ENCODE peak calls at places on chromosomes 5 and 9, in seven cellular contexts. One of them, this sample, is unnamed.

GRCh38 chr9:116572095-116572748 is 114.9 kb upstream of the TRIM32 start:
- DNase-seq in natural killer cell treated with Interleukin-12 subunit alpha and Interleukin-12 subunit beta and Interleukin-15 and Interleukin-18, amount 100 ng/mL, for 72 hours: no peak
- DNase-seq in stimulated activated effector memory CD8-positive, alpha-beta T cell treated with anti-CD3 and anti-CD28 coated beads, Interleukin-12 subunit alpha, Interleukin-12 subunit beta, amount 100 ng/mL, for 72 hours: peak; percentile 8
- DNase-seq in HTR-8/SVneo: peak; percentile 83
- DNase-seq in NCI-H446 treated with DMSO at 0.1 percent for 48 hours: no peak
- DNase-seq in naive thymus-derived CD8-positive, alpha-beta T cell: no peak
- DNase-seq in pulmonary artery endothelial cell: no peak
- DNase-seq in this sample: peak; percentile 46

GRCh38 chr5:134184155-134185135 is 7.7 kb upstream of the SKP1 start:
- DNase-seq in natural killer cell treated with Interleukin-12 subunit alpha and Interleukin-12 subunit beta and Interleukin-15 and Interleukin-18, amount 100 ng/mL, for 72 hours: peak; percentile 76
- DNase-seq in stimulated activated effector memory CD8-positive, alpha-beta T cell treated with anti-CD3 and anti-CD28 coated beads, Interleukin-12 subunit alpha, Interleukin-12 subunit beta, amount 100 ng/mL, for 72 hours: peak; percentile 78
- DNase-seq in HTR-8/SVneo: peak; percentile 78
- DNase-seq in NCI-H446 treated with DMSO at 0.1 percent for 48 hours: no peak
- DNase-seq in naive thymus-derived CD8-positive, alpha-beta T cell: peak; percentile 58
- DNase-seq in pulmonary artery endothelial cell: no peak
- DNase-seq in this sample: peak; percentile 14

GRCh38 chr9:118303216-118303615 is 599.0 kb downstream of the TLR4 start:
- DNase-seq in natural killer cell treated with Interleukin-12 subunit alpha and Interleukin-12 subunit beta and Interleukin-15 and Interleukin-18, amount 100 ng/mL, for 72 hours: no peak
- DNase-seq in stimulated activated effector memory CD8-positive, alpha-beta T cell treated with anti-CD3 and anti-CD28 coated beads, Interleukin-12 subunit alpha, Interleukin-12 subunit beta, amount 100 ng/mL, for 72 hours: no peak
- DNase-seq in HTR-8/SVneo: no peak
- DNase-seq in NCI-H446 treated with DMSO at 0.1 percent for 48 hours: no peak
- DNase-seq in naive thymus-derived CD8-positive, alpha-beta T cell: no peak
- DNase-seq in pulmonary artery endothelial cell: no peak
- DNase-seq in this sample: no peak

GRCh38 chr5:3709724-3710348 is 114.2 kb downstream of the IRX1 start:
- DNase-seq in natural killer cell treated with Interleukin-12 subunit alpha and Interleukin-12 subunit beta and Interleukin-15 and Interleukin-18, amount 100 ng/mL, for 72 hours: no peak
- DNase-seq in stimulated activated effector memory CD8-positive, alpha-beta T cell treated with anti-CD3 and anti-CD28 coated beads, Interleukin-12 subunit alpha, Interleukin-12 subunit beta, amount 100 ng/mL, for 72 hours: no peak
- DNase-seq in HTR-8/SVneo: no peak
- DNase-seq in NCI-H446 treated with DMSO at 0.1 percent for 48 hours: no peak
- DNase-seq in naive thymus-derived CD8-positive, alpha-beta T cell: no peak
- DNase-seq in pulmonary artery endothelial cell: no peak
- DNase-seq in this sample: no peak

GRCh38 chr9:92774274-92774673 is 9.6 kb upstream of the BICD2 start:
- DNase-seq in natural killer cell treated with Interleukin-12 subunit alpha and Interleukin-12 subunit beta and Interleukin-15 and Interleukin-18, amount 100 ng/mL, for 72 hours: no peak
- DNase-seq in stimulated activated effector memory CD8-positive, alpha-beta T cell treated with anti-CD3 and anti-CD28 coated beads, Interleukin-12 subunit alpha, Interleukin-12 subunit beta, amount 100 ng/mL, for 72 hours: no peak
- DNase-seq in HTR-8/SVneo: no peak
- DNase-seq in NCI-H446 treated with DMSO at 0.1 percent for 48 hours: peak; percentile 13
- DNase-seq in naive thymus-derived CD8-positive, alpha-beta T cell: no peak
- DNase-seq in pulmonary artery endothelial cell: no peak
- DNase-seq in this sample: no peak

GRCh38 chr5:41312066-41312465 is 98.7 kb upstream of the C6 start:
- DNase-seq in natural killer cell treated with Interleukin-12 subunit alpha and Interleukin-12 subunit beta and Interleukin-15 and Interleukin-18, amount 100 ng/mL, for 72 hours: no peak
- DNase-seq in stimulated activated effector memory CD8-positive, alpha-beta T cell treated with anti-CD3 and anti-CD28 coated beads, Interleukin-12 subunit alpha, Interleukin-12 subunit beta, amount 100 ng/mL, for 72 hours: no peak
- DNase-seq in HTR-8/SVneo: no peak
- DNase-seq in NCI-H446 treated with DMSO at 0.1 percent for 48 hours: no peak
- DNase-seq in naive thymus-derived CD8-positive, alpha-beta T cell: no peak
- DNase-seq in pulmonary artery endothelial cell: no peak
- DNase-seq in this sample: no peak

GRCh38 chr9:68749579-68750159 is 44.6 kb downstream of the PIP5K1B start:
- DNase-seq in natural killer cell treated with Interleukin-12 subunit alpha and Interleukin-12 subunit beta and Interleukin-15 and Interleukin-18, amount 100 ng/mL, for 72 hours: no peak
- DNase-seq in stimulated activated effector memory CD8-positive, alpha-beta T cell treated with anti-CD3 and anti-CD28 coated beads, Interleukin-12 subunit alpha, Interleukin-12 subunit beta, amount 100 ng/mL, for 72 hours: no peak
- DNase-seq in HTR-8/SVneo: no peak
- DNase-seq in NCI-H446 treated with DMSO at 0.1 percent for 48 hours: no peak
- DNase-seq in naive thymus-derived CD8-positive, alpha-beta T cell: no peak
- DNase-seq in pulmonary artery endothelial cell: no peak
- DNase-seq in this sample: no peak

GRCh38 chr9:38026021-38026809 is 42.8 kb downstream of the SHB start:
- DNase-seq in natural killer cell treated with Interleukin-12 subunit alpha and Interleukin-12 subunit beta and Interleukin-15 and Interleukin-18, amount 100 ng/mL, for 72 hours: no peak
- DNase-seq in stimulated activated effector memory CD8-positive, alpha-beta T cell treated with anti-CD3 and anti-CD28 coated beads, Interleukin-12 subunit alpha, Interleukin-12 subunit beta, amount 100 ng/mL, for 72 hours: no peak
- DNase-seq in HTR-8/SVneo: peak; percentile 56
- DNase-seq in NCI-H446 treated with DMSO at 0.1 percent for 48 hours: peak; percentile 40
- DNase-seq in naive thymus-derived CD8-positive, alpha-beta T cell: no peak
- DNase-seq in pulmonary artery endothelial cell: peak; percentile 97
- DNase-seq in this sample: no peak

GRCh38 chr9:76001494-76001893 is 111.0 kb downstream of the PCSK5 start:
- DNase-seq in natural killer cell treated with Interleukin-12 subunit alpha and Interleukin-12 subunit beta and Interleukin-15 and Interleukin-18, amount 100 ng/mL, for 72 hours: no peak
- DNase-seq in stimulated activated effector memory CD8-positive, alpha-beta T cell treated with anti-CD3 and anti-CD28 coated beads, Interleukin-12 subunit alpha, Interleukin-12 subunit beta, amount 100 ng/mL, for 72 hours: no peak
- DNase-seq in HTR-8/SVneo: no peak
- DNase-seq in NCI-H446 treated with DMSO at 0.1 percent for 48 hours: no peak
- DNase-seq in naive thymus-derived CD8-positive, alpha-beta T cell: no peak
- DNase-seq in pulmonary artery endothelial cell: no peak
- DNase-seq in this sample: no peak

GRCh38 chr9:76394896-76395244 is 644 bp upstream of the RFK start:
- DNase-seq in natural killer cell treated with Interleukin-12 subunit alpha and Interleukin-12 subunit beta and Interleukin-15 and Interleukin-18, amount 100 ng/mL, for 72 hours: peak; percentile 79
- DNase-seq in stimulated activated effector memory CD8-positive, alpha-beta T cell treated with anti-CD3 and anti-CD28 coated beads, Interleukin-12 subunit alpha, Interleukin-12 subunit beta, amount 100 ng/mL, for 72 hours: no peak
- DNase-seq in HTR-8/SVneo: no peak
- DNase-seq in NCI-H446 treated with DMSO at 0.1 percent for 48 hours: no peak
- DNase-seq in naive thymus-derived CD8-positive, alpha-beta T cell: peak; percentile 55
- DNase-seq in pulmonary artery endothelial cell: no peak
- DNase-seq in this sample: peak; percentile 69

GRCh38 chr9:124345751-124346281 is 69.4 kb downstream of the PSMB7 start:
- DNase-seq in natural killer cell treated with Interleukin-12 subunit alpha and Interleukin-12 subunit beta and Interleukin-15 and Interleukin-18, amount 100 ng/mL, for 72 hours: no peak
- DNase-seq in stimulated activated effector memory CD8-positive, alpha-beta T cell treated with anti-CD3 and anti-CD28 coated beads, Interleukin-12 subunit alpha, Interleukin-12 subunit beta, amount 100 ng/mL, for 72 hours: no peak
- DNase-seq in HTR-8/SVneo: no peak
- DNase-seq in NCI-H446 treated with DMSO at 0.1 percent for 48 hours: no peak
- DNase-seq in naive thymus-derived CD8-positive, alpha-beta T cell: no peak
- DNase-seq in pulmonary artery endothelial cell: no peak
- DNase-seq in this sample: no peak

GRCh38 chr9:78026416-78026815 is 5.2 kb downstream of the GNAQ start:
- DNase-seq in natural killer cell treated with Interleukin-12 subunit alpha and Interleukin-12 subunit beta and Interleukin-15 and Interleukin-18, amount 100 ng/mL, for 72 hours: no peak
- DNase-seq in stimulated activated effector memory CD8-positive, alpha-beta T cell treated with anti-CD3 and anti-CD28 coated beads, Interleukin-12 subunit alpha, Interleukin-12 subunit beta, amount 100 ng/mL, for 72 hours: no peak
- DNase-seq in HTR-8/SVneo: no peak
- DNase-seq in NCI-H446 treated with DMSO at 0.1 percent for 48 hours: no peak
- DNase-seq in naive thymus-derived CD8-positive, alpha-beta T cell: no peak
- DNase-seq in pulmonary artery endothelial cell: no peak
- DNase-seq in this sample: no peak

GRCh38 chr9:16133556-16134227 is 580.8 kb downstream of the CCDC171 start:
- DNase-seq in natural killer cell treated with Interleukin-12 subunit alpha and Interleukin-12 subunit beta and Interleukin-15 and Interleukin-18, amount 100 ng/mL, for 72 hours: no peak
- DNase-seq in stimulated activated effector memory CD8-positive, alpha-beta T cell treated with anti-CD3 and anti-CD28 coated beads, Interleukin-12 subunit alpha, Interleukin-12 subunit beta, amount 100 ng/mL, for 72 hours: no peak
- DNase-seq in HTR-8/SVneo: peak; percentile 58
- DNase-seq in NCI-H446 treated with DMSO at 0.1 percent for 48 hours: peak; percentile 32
- DNase-seq in naive thymus-derived CD8-positive, alpha-beta T cell: no peak
- DNase-seq in pulmonary artery endothelial cell: peak; percentile 10
- DNase-seq in this sample: no peak

GRCh38 chr5:17882760-17883488 is 248.7 kb downstream of the TAF11L14 start:
- DNase-seq in natural killer cell treated with Interleukin-12 subunit alpha and Interleukin-12 subunit beta and Interleukin-15 and Interleukin-18, amount 100 ng/mL, for 72 hours: no peak
- DNase-seq in stimulated activated effector memory CD8-positive, alpha-beta T cell treated with anti-CD3 and anti-CD28 coated beads, Interleukin-12 subunit alpha, Interleukin-12 subunit beta, amount 100 ng/mL, for 72 hours: no peak
- DNase-seq in HTR-8/SVneo: no peak
- DNase-seq in NCI-H446 treated with DMSO at 0.1 percent for 48 hours: peak; percentile 88
- DNase-seq in naive thymus-derived CD8-positive, alpha-beta T cell: no peak
- DNase-seq in pulmonary artery endothelial cell: no peak
- DNase-seq in this sample: no peak

GRCh38 chr5:93915142-93915553 is 173.7 kb upstream of the POU5F2 start:
- DNase-seq in natural killer cell treated with Interleukin-12 subunit alpha and Interleukin-12 subunit beta and Interleukin-15 and Interleukin-18, amount 100 ng/mL, for 72 hours: no peak
- DNase-seq in stimulated activated effector memory CD8-positive, alpha-beta T cell treated with anti-CD3 and anti-CD28 coated beads, Interleukin-12 subunit alpha, Interleukin-12 subunit beta, amount 100 ng/mL, for 72 hours: no peak
- DNase-seq in HTR-8/SVneo: no peak
- DNase-seq in NCI-H446 treated with DMSO at 0.1 percent for 48 hours: no peak
- DNase-seq in naive thymus-derived CD8-positive, alpha-beta T cell: no peak
- DNase-seq in pulmonary artery endothelial cell: no peak
- DNase-seq in this sample: no peak

GRCh38 chr9:83491995-83492394 is 46.2 kb downstream of the FRMD3 start:
- DNase-seq in natural killer cell treated with Interleukin-12 subunit alpha and Interleukin-12 subunit beta and Interleukin-15 and Interleukin-18, amount 100 ng/mL, for 72 hours: no peak
- DNase-seq in stimulated activated effector memory CD8-positive, alpha-beta T cell treated with anti-CD3 and anti-CD28 coated beads, Interleukin-12 subunit alpha, Interleukin-12 subunit beta, amount 100 ng/mL, for 72 hours: no peak
- DNase-seq in HTR-8/SVneo: no peak
- DNase-seq in NCI-H446 treated with DMSO at 0.1 percent for 48 hours: no peak
- DNase-seq in naive thymus-derived CD8-positive, alpha-beta T cell: no peak
- DNase-seq in pulmonary artery endothelial cell: no peak
- DNase-seq in this sample: no peak

GRCh38 chr9:108166509-108166908 is 676.9 kb upstream of the KLF4 start:
- DNase-seq in natural killer cell treated with Interleukin-12 subunit alpha and Interleukin-12 subunit beta and Interleukin-15 and Interleukin-18, amount 100 ng/mL, for 72 hours: no peak
- DNase-seq in stimulated activated effector memory CD8-positive, alpha-beta T cell treated with anti-CD3 and anti-CD28 coated beads, Interleukin-12 subunit alpha, Interleukin-12 subunit beta, amount 100 ng/mL, for 72 hours: no peak
- DNase-seq in HTR-8/SVneo: no peak
- DNase-seq in NCI-H446 treated with DMSO at 0.1 percent for 48 hours: no peak
- DNase-seq in naive thymus-derived CD8-positive, alpha-beta T cell: no peak
- DNase-seq in pulmonary artery endothelial cell: no peak
- DNase-seq in this sample: no peak

GRCh38 chr9:27183151-27183550 is 74.1 kb downstream of the TEK start:
- DNase-seq in natural killer cell treated with Interleukin-12 subunit alpha and Interleukin-12 subunit beta and Interleukin-15 and Interleukin-18, amount 100 ng/mL, for 72 hours: no peak
- DNase-seq in stimulated activated effector memory CD8-positive, alpha-beta T cell treated with anti-CD3 and anti-CD28 coated beads, Interleukin-12 subunit alpha, Interleukin-12 subunit beta, amount 100 ng/mL, for 72 hours: no peak
- DNase-seq in HTR-8/SVneo: no peak
- DNase-seq in NCI-H446 treated with DMSO at 0.1 percent for 48 hours: no peak
- DNase-seq in naive thymus-derived CD8-positive, alpha-beta T cell: no peak
- DNase-seq in pulmonary artery endothelial cell: no peak
- DNase-seq in this sample: no peak

GRCh38 chr5:178201927-178202235 is 2.5 kb upstream of the HNRNPAB start:
- DNase-seq in natural killer cell treated with Interleukin-12 subunit alpha and Interleukin-12 subunit beta and Interleukin-15 and Interleukin-18, amount 100 ng/mL, for 72 hours: no peak
- DNase-seq in stimulated activated effector memory CD8-positive, alpha-beta T cell treated with anti-CD3 and anti-CD28 coated beads, Interleukin-12 subunit alpha, Interleukin-12 subunit beta, amount 100 ng/mL, for 72 hours: no peak
- DNase-seq in HTR-8/SVneo: peak; percentile 36
- DNase-seq in NCI-H446 treated with DMSO at 0.1 percent for 48 hours: no peak
- DNase-seq in naive thymus-derived CD8-positive, alpha-beta T cell: no peak
- DNase-seq in pulmonary artery endothelial cell: no peak
- DNase-seq in this sample: no peak